ENCODE peak calls at places on chromosomes 4 and X, in ten cellular contexts. N is ovary, V is sigmoid colon, A is GM12878, C is A549, K is tibial nerve, Z is upper lobe of left lung, E is stomach, Y is transverse colon, X is K562. T is an unnamed sample.

GRCh38 chr4:128979934-128980333 is 113.4 kb downstream of the SCLT1 start:
- DNase-seq in N (no peak), V (no peak), K (no peak), E (no peak), Z (no peak), X (peak), A (no peak), C (peak), Y (no peak), T (no peak)

GRCh38 chr4:46389301-46389761 is 597 bp downstream of the GABRA2 start:
- DNase-seq in X (no peak), N (no peak), Y (peak), K (no peak), C (no peak), V (no peak), Z (no peak), E (no peak), A (no peak), T (no peak)

GRCh38 chrX:9885150-9885549 is 82.0 kb upstream of the CLDN34 start:
- DNase-seq in Z (peak), E (peak), C (peak), V (no peak), Y (peak), N (peak), X (peak), K (peak), A (no peak), T (no peak)

GRCh38 chrX:129754266-129755024 is 15.7 kb downstream of the XPNPEP2 start:
- DNase-seq in X (peak), C (no peak), N (no peak), Z (no peak), K (no peak), E (no peak), A (no peak), Y (no peak), V (no peak), T (no peak)

GRCh38 chrX:65712005-65712861 is 44.8 kb downstream of the MSN start:
- DNase-seq in X (no peak), N (no peak), C (no peak), A (no peak), E (no peak), K (no peak), V (no peak), Z (no peak), Y (no peak), T (no peak)

GRCh38 chrX:39313149-39313548 is 511.9 kb downstream of the MID1IP1 start:
- DNase-seq in Z (no peak), N (no peak), E (no peak), Y (no peak), X (no peak), V (no peak), A (no peak), K (no peak), C (no peak), T (no peak)

GRCh38 chrX:36978886-36979285 is 29.3 kb upstream of the FAM47C start:
- DNase-seq in V (no peak), E (no peak), A (no peak), N (no peak), C (no peak), Y (no peak), X (no peak), K (no peak), Z (no peak), T (no peak)

GRCh38 chrX:37578045-37578444 is 6.6 kb downstream of the LANCL3 start:
- DNase-seq in K (no peak), X (no peak), N (no peak), C (no peak), A (no peak), Y (no peak), E (no peak), Z (no peak), V (no peak), T (no peak)

GRCh38 chr4:40581254-40582140 is 48.2 kb downstream of the RBM47 start:
- DNase-seq in K (no peak), E (no peak), Z (no peak), A (no peak), X (no peak), C (no peak), V (no peak), Y (no peak), N (no peak), T (no peak)

GRCh38 chrX:99353412-99353811 is 1056.7 kb downstream of the PCDH19 start:
- DNase-seq in Z (no peak), V (no peak), A (no peak), K (no peak), E (peak), N (no peak), Y (no peak), X (no peak), C (no peak), T (no peak)

GRCh38 chr4:7652006-7652405 is 217.3 kb upstream of the PSAPL1 start:
- DNase-seq in K (no peak), N (peak), Y (no peak), E (no peak), Z (no peak), C (no peak), X (no peak), A (no peak), V (no peak), T (no peak)

GRCh38 chrX:32998776-32999175 is 212.6 kb downstream of the DMD start:
- DNase-seq in C (no peak), V (no peak), Z (no peak), X (no peak), K (no peak), A (no peak), Y (no peak), E (no peak), N (no peak), T (no peak)

GRCh38 chr4:33134366-33134765 is 2414.2 kb downstream of the PCDH7 start:
- DNase-seq in Y (no peak), E (no peak), K (no peak), A (no peak), V (no peak), C (no peak), N (no peak), Z (no peak), X (no peak), T (no peak)

GRCh38 chrX:154294791-154295580 is at the start of gene TEX28:
- DNase-seq in C (no peak), N (no peak), K (no peak), V (no peak), X (no peak), Y (no peak), E (no peak), Z (no peak), A (no peak), T (no peak)

GRCh38 chr4:159298502-159298901 is 195.6 kb downstream of the RAPGEF2 start:
- DNase-seq in A (no peak), V (no peak), X (no peak), Z (no peak), Y (no peak), C (no peak), E (no peak), K (no peak), N (no peak), T (no peak)

GRCh38 chr4:141022221-141022760 is 111.0 kb downstream of the RNF150 start:
- DNase-seq in X (no peak), Y (no peak), Z (no peak), C (no peak), A (no peak), N (no peak), E (no peak), V (no peak), K (no peak), T (no peak)

GRCh38 chrX:14508025-14508690 is 21.2 kb upstream of the GLRA2 start:
- DNase-seq in E (no peak), N (no peak), X (no peak), V (no peak), Z (no peak), A (no peak), C (no peak), Y (no peak), K (no peak), T (no peak)

GRCh38 chr4:31657859-31658258 is 937.7 kb downstream of the PCDH7 start:
- DNase-seq in N (no peak), X (no peak), Z (no peak), Y (no peak), A (no peak), E (no peak), K (no peak), V (no peak), C (no peak), T (no peak)

GRCh38 chrX:32126997-32127396 is 1055.2 kb upstream of the FTHL17 start:
- DNase-seq in N (no peak), Z (peak), X (no peak), K (no peak), V (no peak), Y (no peak), C (no peak), A (no peak), E (no peak), T (no peak)

GRCh38 chrX:22445880-22446279 is 173.2 kb downstream of the CBLL2 start:
- DNase-seq in N (no peak), Z (no peak), E (no peak), Y (no peak), C (no peak), K (no peak), A (no peak), X (no peak), V (no peak), T (no peak)

GRCh38 chrX:14528629-14529287 is 578 bp upstream of the GLRA2 start:
- DNase-seq in K (peak), Y (peak), Z (no peak), A (peak), E (peak), N (peak), C (peak), X (peak), V (peak), T (peak)

GRCh38 chrX:54820737-54821136 is 13.2 kb downstream of the MAGED2 start:
- DNase-seq in A (no peak), E (no peak), K (no peak), C (no peak), Z (no peak), X (no peak), N (no peak), Y (no peak), V (no peak), T (no peak)

GRCh38 chr4:2932561-2932950 is 30.6 kb downstream of the NOP14 start:
- DNase-seq in Z (peak), N (no peak), K (no peak), Y (no peak), V (no peak), X (no peak), C (no peak), A (no peak), E (peak), T (peak)

GRCh38 chrX:136198010-136198409 is 50.7 kb downstream of the FHL1 start:
- DNase-seq in N (no peak), Z (no peak), X (no peak), A (no peak), E (no peak), C (no peak), V (no peak), Y (no peak), K (no peak), T (no peak)

GRCh38 chrX:136162827-136163427 is 15.6 kb downstream of the FHL1 start:
- DNase-seq in C (peak), Z (no peak), K (no peak), Y (peak), A (no peak), N (peak), E (peak), V (peak), X (peak), T (no peak)

DNA sequence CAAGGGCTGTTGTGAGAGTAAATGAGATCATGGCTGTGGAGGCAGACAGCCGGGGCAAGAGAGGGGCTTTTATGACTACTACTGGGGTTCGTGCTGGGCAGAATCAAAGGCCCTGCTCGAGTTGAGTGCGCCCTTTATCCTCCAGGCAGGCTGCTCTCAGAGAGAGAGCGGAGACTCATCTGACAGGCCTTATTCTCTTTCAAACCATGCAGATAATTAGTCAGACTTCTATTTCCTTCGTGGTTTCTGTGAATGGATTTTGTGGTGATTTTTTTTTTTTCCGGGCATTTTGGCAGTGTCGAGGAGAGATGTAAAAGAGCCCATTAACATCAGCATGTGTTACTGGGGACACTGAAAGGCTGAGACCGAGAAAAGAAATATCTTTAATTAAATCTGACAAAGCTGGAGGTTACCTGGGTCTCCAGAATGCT is 73.6 kb downstream of the MED28 start:
- DNase-seq in Y (no peak), Z (no peak), A (no peak), V (no peak), X (no peak), C (no peak), E (no peak), K (no peak), N (no peak), T (no peak)
- TF ChIP-seq EP300 in Y (no peak), Z (no peak), A (no peak), V (no peak), X (no peak), C (no peak), E (no peak), K (no peak), N (no peak), T (no peak)

DNA sequence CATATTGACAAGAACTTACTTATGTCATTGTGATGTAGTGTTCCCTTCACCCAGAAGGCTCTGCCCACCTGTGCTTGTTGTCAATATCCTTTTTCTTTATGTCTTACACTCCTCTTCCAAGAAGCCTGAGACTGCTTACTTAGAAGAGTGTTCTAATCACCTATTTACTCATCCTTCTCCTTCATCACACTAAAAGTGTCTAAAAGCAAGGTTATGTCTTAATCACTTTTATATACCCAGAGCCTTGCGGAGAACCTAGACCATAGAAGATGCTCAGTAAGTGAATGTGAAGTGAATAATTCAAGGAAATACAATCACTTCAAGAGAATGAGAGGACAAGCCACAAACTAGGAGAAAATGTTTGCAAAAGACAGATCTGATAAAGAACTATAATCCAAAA is 177.6 kb upstream of the S100G start:
- DNase-seq in Y (no peak), V (no peak), Z (no peak), C (no peak), E (no peak), X (no peak), K (no peak), A (no peak), N (no peak), T (no peak)
- TF ChIP-seq CTCF in Y (no peak), V (no peak), Z (no peak), C (no peak), E (no peak), X (no peak), K (no peak), A (no peak), N (no peak), T (no peak)

GRCh38 chr4:110619401-110620247 is 3.3 kb downstream of the PITX2 start:
- DNase-seq in A (no peak), E (no peak), Z (no peak), Y (no peak), N (no peak), X (no peak), C (no peak), K (no peak), V (no peak), T (no peak)

GRCh38 chr4:110621839-110622751 is 782 bp downstream of the PITX2 start:
- DNase-seq in C (no peak), X (no peak), Z (no peak), V (no peak), E (no peak), N (no peak), Y (no peak), A (no peak), K (no peak), T (no peak)

GRCh38 chr4:110621328-110621812 is 1.5 kb downstream of the PITX2 start:
- DNase-seq in Y (no peak), C (no peak), K (no peak), X (no peak), V (no peak), N (no peak), A (no peak), E (no peak), Z (no peak), T (no peak)

GRCh38 chr4:110619001-110619350 is 3.9 kb downstream of the PITX2 start:
- DNase-seq in X (no peak), E (no peak), N (no peak), K (no peak), V (no peak), Y (no peak), Z (no peak), C (no peak), A (no peak), T (no peak)

GRCh38 chr4:110620352-110621327 is 2.2 kb downstream of the PITX2 start:
- DNase-seq in X (no peak), Y (peak), N (no peak), K (no peak), Z (no peak), C (no peak), A (no peak), E (no peak), V (no peak), T (no peak)
- TF ChIP-seq EP300 in X (no peak), Y (no peak), N (no peak), K (no peak), Z (no peak), C (no peak), A (no peak), E (no peak), V (no peak), T (no peak)

GRCh38 chr4:71050809-71051208 is 57.4 kb downstream of the DCK start:
- DNase-seq in V (no peak), C (no peak), A (no peak), Z (no peak), X (no peak), N (no peak), K (no peak), Y (no peak), E (no peak), T (no peak)
- TF ChIP-seq CTCF in V (no peak), C (no peak), A (no peak), Z (no peak), X (no peak), N (no peak), K (no peak), Y (no peak), E (no peak), T (no peak)

T was measured in suprapubic skin.